ENCODE peak calls at places on chromosomes 1 and 21, in ten cellular contexts. One of them, this sample, is unnamed.

GRCh38 chr1:230231739-230232075 is 164.7 kb downstream of the GALNT2 start:
- DNase-seq in heart left ventricle: peak; percentile 58
- DNase-seq in Caco-2: no peak
- DNase-seq in adrenal gland: no peak
- DNase-seq in GM23248: no peak
- DNase-seq in prostate gland: peak; percentile 23
- DNase-seq in esophagus squamous epithelium: no peak
- DNase-seq in CD8-positive, alpha-beta memory T cell: no peak
- DNase-seq in ovary: peak; percentile 77
- DNase-seq in aorta: peak; percentile 89
- DNase-seq in this sample: no peak

GRCh38 chr1:27153549-27153886 is 1.4 kb downstream of the SLC9A1 start:
- DNase-seq in heart left ventricle: no peak
- DNase-seq in Caco-2: no peak
- DNase-seq in adrenal gland: no peak
- DNase-seq in GM23248: peak; percentile 54
- DNase-seq in prostate gland: peak; percentile 54
- DNase-seq in esophagus squamous epithelium: no peak
- DNase-seq in CD8-positive, alpha-beta memory T cell: no peak
- DNase-seq in ovary: no peak
- DNase-seq in aorta: no peak
- DNase-seq in this sample: no peak

GRCh38 chr1:40312238-40313205 is 4.6 kb downstream of the COL9A2 start:
- DNase-seq in heart left ventricle: no peak
- DNase-seq in Caco-2: no peak
- DNase-seq in adrenal gland: no peak
- DNase-seq in GM23248: no peak
- DNase-seq in prostate gland: no peak
- DNase-seq in esophagus squamous epithelium: no peak
- DNase-seq in CD8-positive, alpha-beta memory T cell: no peak
- DNase-seq in ovary: no peak
- DNase-seq in aorta: no peak
- DNase-seq in this sample: no peak

GRCh38 chr1:150548632-150549495 is at the start of gene ADAMTSL4:
- DNase-seq in heart left ventricle: peak; percentile 64
- DNase-seq in Caco-2: peak; percentile 85
- DNase-seq in adrenal gland: peak; percentile 58
- DNase-seq in GM23248: peak; percentile 90
- DNase-seq in prostate gland: no peak
- DNase-seq in esophagus squamous epithelium: no peak
- DNase-seq in CD8-positive, alpha-beta memory T cell: peak; percentile 33
- DNase-seq in ovary: peak; percentile 73
- DNase-seq in aorta: peak; percentile 89
- DNase-seq in this sample: no peak

GRCh38 chr1:16042096-16042495 is 1.5 kb upstream of the CLCNKB start:
- DNase-seq in heart left ventricle: no peak
- DNase-seq in Caco-2: peak; percentile 12
- DNase-seq in adrenal gland: no peak
- DNase-seq in GM23248: no peak
- DNase-seq in prostate gland: no peak
- DNase-seq in esophagus squamous epithelium: no peak
- DNase-seq in CD8-positive, alpha-beta memory T cell: no peak
- DNase-seq in ovary: no peak
- DNase-seq in aorta: no peak
- DNase-seq in this sample: no peak

GRCh38 chr1:2486558-2486957 is 10.5 kb downstream of the PLCH2 start:
- DNase-seq in heart left ventricle: no peak
- DNase-seq in Caco-2: no peak
- DNase-seq in adrenal gland: no peak
- DNase-seq in GM23248: no peak
- DNase-seq in prostate gland: no peak
- DNase-seq in esophagus squamous epithelium: no peak
- DNase-seq in CD8-positive, alpha-beta memory T cell: no peak
- DNase-seq in ovary: no peak
- DNase-seq in aorta: no peak
- DNase-seq in this sample: no peak

GRCh38 chr1:168613689-168614655 is 37.6 kb downstream of the XCL1 start:
- DNase-seq in heart left ventricle: peak; percentile 66
- DNase-seq in Caco-2: no peak
- DNase-seq in adrenal gland: peak; percentile 25
- DNase-seq in GM23248: no peak
- DNase-seq in prostate gland: no peak
- DNase-seq in esophagus squamous epithelium: no peak
- DNase-seq in CD8-positive, alpha-beta memory T cell: no peak
- DNase-seq in ovary: peak; percentile 42
- DNase-seq in aorta: peak; percentile 75
- DNase-seq in this sample: no peak

GRCh38 chr21:18041012-18041411 is 203.6 kb upstream of the CHODL start:
- DNase-seq in heart left ventricle: no peak
- DNase-seq in Caco-2: peak; percentile 31
- DNase-seq in adrenal gland: no peak
- DNase-seq in GM23248: no peak
- DNase-seq in prostate gland: no peak
- DNase-seq in esophagus squamous epithelium: no peak
- DNase-seq in CD8-positive, alpha-beta memory T cell: no peak
- DNase-seq in ovary: no peak
- DNase-seq in aorta: no peak
- DNase-seq in this sample: no peak

GRCh38 chr1:154964359-154964758 is 2.8 kb upstream of the PYGO2 start:
- DNase-seq in heart left ventricle: no peak
- DNase-seq in Caco-2: no peak
- DNase-seq in adrenal gland: no peak
- DNase-seq in GM23248: no peak
- DNase-seq in prostate gland: no peak
- DNase-seq in esophagus squamous epithelium: no peak
- DNase-seq in CD8-positive, alpha-beta memory T cell: no peak
- DNase-seq in ovary: no peak
- DNase-seq in aorta: no peak
- DNase-seq in this sample: no peak

GRCh38 chr1:154962238-154962678 is 676 bp upstream of the PYGO2 start:
- DNase-seq in heart left ventricle: no peak
- DNase-seq in Caco-2: no peak
- DNase-seq in adrenal gland: peak; percentile 72
- DNase-seq in GM23248: peak; percentile 53
- DNase-seq in prostate gland: peak; percentile 50
- DNase-seq in esophagus squamous epithelium: no peak
- DNase-seq in CD8-positive, alpha-beta memory T cell: no peak
- DNase-seq in ovary: peak; percentile 61
- DNase-seq in aorta: no peak
- DNase-seq in this sample: no peak

GRCh38 chr1:154962795-154963330 is 1.3 kb upstream of the PYGO2 start:
- DNase-seq in heart left ventricle: no peak
- DNase-seq in Caco-2: no peak
- DNase-seq in adrenal gland: no peak
- DNase-seq in GM23248: no peak
- DNase-seq in prostate gland: no peak
- DNase-seq in esophagus squamous epithelium: no peak
- DNase-seq in CD8-positive, alpha-beta memory T cell: no peak
- DNase-seq in ovary: no peak
- DNase-seq in aorta: no peak
- DNase-seq in this sample: no peak

GRCh38 chr1:154961497-154962237 is at the start of gene PYGO2:
- DNase-seq in heart left ventricle: peak; percentile 86
- DNase-seq in Caco-2: peak; percentile 90
- DNase-seq in adrenal gland: peak; percentile 85
- DNase-seq in GM23248: peak; percentile 87
- DNase-seq in prostate gland: peak; percentile 72
- DNase-seq in esophagus squamous epithelium: no peak
- DNase-seq in CD8-positive, alpha-beta memory T cell: peak; percentile 86
- DNase-seq in ovary: peak; percentile 75
- DNase-seq in aorta: peak; percentile 95
- DNase-seq in this sample: peak; percentile 86

GRCh38 chr1:154963643-154964042 is 2.1 kb upstream of the PYGO2 start:
- DNase-seq in heart left ventricle: no peak
- DNase-seq in Caco-2: no peak
- DNase-seq in adrenal gland: no peak
- DNase-seq in GM23248: no peak
- DNase-seq in prostate gland: no peak
- DNase-seq in esophagus squamous epithelium: no peak
- DNase-seq in CD8-positive, alpha-beta memory T cell: no peak
- DNase-seq in ovary: no peak
- DNase-seq in aorta: no peak
- DNase-seq in this sample: no peak
- H3K36me3 ChIP-seq in heart left ventricle: peaks cover 67% of the 10 kb centered on the region
- H3K36me3 ChIP-seq in Caco-2: peaks cover 6% of the 10 kb centered on the region
- H3K36me3 ChIP-seq in adrenal gland: peaks cover 72% of the 10 kb centered on the region
- H3K36me3 ChIP-seq in GM23248: peaks cover 26% of the 10 kb centered on the region
- H3K36me3 ChIP-seq in prostate gland: no peaks in the 10 kb centered on the region
- H3K36me3 ChIP-seq in esophagus squamous epithelium: peaks cover 58% of the 10 kb centered on the region
- H3K36me3 ChIP-seq in CD8-positive, alpha-beta memory T cell: peaks cover 40% of the 10 kb centered on the region
- H3K36me3 ChIP-seq in ovary: no peaks in the 10 kb centered on the region
- H3K36me3 ChIP-seq in aorta: no peaks in the 10 kb centered on the region
- H3K36me3 ChIP-seq in this sample: peaks cover 72% of the 10 kb centered on the region

DNA sequence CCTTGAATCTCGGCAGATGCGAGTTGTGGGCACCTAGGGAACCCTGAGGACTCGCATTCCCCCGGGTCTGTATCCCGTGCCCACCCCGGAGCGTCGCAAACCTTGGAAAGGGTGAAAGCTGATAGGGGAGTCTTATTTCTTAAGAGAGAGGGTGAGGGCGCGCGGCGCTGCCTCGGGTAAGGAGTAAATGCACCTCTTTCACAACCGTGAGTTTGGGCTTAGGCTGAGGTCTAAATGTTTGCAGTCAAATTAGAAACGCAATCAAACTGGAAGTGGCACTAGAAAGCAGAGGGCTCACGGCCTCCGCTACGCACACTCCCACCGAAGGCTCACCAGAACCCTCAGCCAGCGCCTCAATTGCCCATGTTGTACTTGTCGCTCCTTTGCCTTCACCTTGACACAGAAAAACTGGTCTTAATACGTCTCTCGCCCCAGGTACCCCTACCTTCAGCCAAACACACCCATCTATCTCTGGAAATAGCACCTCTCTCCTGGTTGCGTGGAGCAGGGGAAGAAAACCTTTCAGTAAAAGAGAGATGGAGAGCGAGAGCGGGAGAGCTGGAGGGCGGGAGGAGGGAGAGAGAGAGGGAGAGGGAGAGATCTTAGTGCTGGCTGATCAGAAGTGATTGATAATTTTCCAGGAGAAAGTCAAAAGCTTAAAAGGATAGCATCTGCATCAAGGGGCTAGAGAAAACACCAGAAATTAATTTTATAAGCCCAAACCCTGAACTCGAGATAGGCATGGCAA is 1.7 kb upstream of the HLX start:
- DNase-seq in heart left ventricle: no peak
- DNase-seq in Caco-2: no peak
- DNase-seq in adrenal gland: no peak
- DNase-seq in GM23248: no peak
- DNase-seq in prostate gland: no peak
- DNase-seq in esophagus squamous epithelium: no peak
- DNase-seq in CD8-positive, alpha-beta memory T cell: no peak
- DNase-seq in ovary: no peak
- DNase-seq in aorta: no peak
- DNase-seq in this sample: no peak
- H3K27me3 ChIP-seq in heart left ventricle: no peaks in the 10 kb centered on the region
- H3K27me3 ChIP-seq in Caco-2: peaks cover 1% of the 10 kb centered on the region
- H3K27me3 ChIP-seq in adrenal gland: peaks cover 6% of the 10 kb centered on the region
- H3K27me3 ChIP-seq in GM23248: no peaks in the 10 kb centered on the region
- H3K27me3 ChIP-seq in prostate gland: peaks cover 9% of the 10 kb centered on the region
- H3K27me3 ChIP-seq in esophagus squamous epithelium: peaks cover 10% of the 10 kb centered on the region
- H3K27me3 ChIP-seq in CD8-positive, alpha-beta memory T cell: peaks cover 29% of the 10 kb centered on the region
- H3K27me3 ChIP-seq in ovary: no peaks in the 10 kb centered on the region
- H3K27me3 ChIP-seq in aorta: no peaks in the 10 kb centered on the region
- H3K27me3 ChIP-seq in this sample: peaks cover 4% of the 10 kb centered on the region

GRCh38 chr1:156436319-156437043 is 64.1 kb downstream of the MEF2D start:
- DNase-seq in heart left ventricle: no peak
- DNase-seq in Caco-2: peak; percentile 20
- DNase-seq in adrenal gland: no peak
- DNase-seq in GM23248: peak; percentile 5
- DNase-seq in prostate gland: no peak
- DNase-seq in esophagus squamous epithelium: no peak
- DNase-seq in CD8-positive, alpha-beta memory T cell: no peak
- DNase-seq in ovary: no peak
- DNase-seq in aorta: no peak
- DNase-seq in this sample: no peak

GRCh38 chr1:156437054-156437453 is 63.5 kb downstream of the MEF2D start:
- DNase-seq in heart left ventricle: no peak
- DNase-seq in Caco-2: no peak
- DNase-seq in adrenal gland: no peak
- DNase-seq in GM23248: no peak
- DNase-seq in prostate gland: no peak
- DNase-seq in esophagus squamous epithelium: no peak
- DNase-seq in CD8-positive, alpha-beta memory T cell: no peak
- DNase-seq in ovary: no peak
- DNase-seq in aorta: no peak
- DNase-seq in this sample: no peak

GRCh38 chr1:156435551-156436318 is 64.8 kb downstream of the MEF2D start:
- DNase-seq in heart left ventricle: no peak
- DNase-seq in Caco-2: no peak
- DNase-seq in adrenal gland: no peak
- DNase-seq in GM23248: peak; percentile 37
- DNase-seq in prostate gland: no peak
- DNase-seq in esophagus squamous epithelium: no peak
- DNase-seq in CD8-positive, alpha-beta memory T cell: no peak
- DNase-seq in ovary: no peak
- DNase-seq in aorta: no peak
- DNase-seq in this sample: no peak

GRCh38 chr1:156433602-156434001 is 64.6 kb downstream of the RHBG start:
- DNase-seq in heart left ventricle: no peak
- DNase-seq in Caco-2: no peak
- DNase-seq in adrenal gland: no peak
- DNase-seq in GM23248: no peak
- DNase-seq in prostate gland: no peak
- DNase-seq in esophagus squamous epithelium: no peak
- DNase-seq in CD8-positive, alpha-beta memory T cell: no peak
- DNase-seq in ovary: no peak
- DNase-seq in aorta: no peak
- DNase-seq in this sample: no peak

DNA sequence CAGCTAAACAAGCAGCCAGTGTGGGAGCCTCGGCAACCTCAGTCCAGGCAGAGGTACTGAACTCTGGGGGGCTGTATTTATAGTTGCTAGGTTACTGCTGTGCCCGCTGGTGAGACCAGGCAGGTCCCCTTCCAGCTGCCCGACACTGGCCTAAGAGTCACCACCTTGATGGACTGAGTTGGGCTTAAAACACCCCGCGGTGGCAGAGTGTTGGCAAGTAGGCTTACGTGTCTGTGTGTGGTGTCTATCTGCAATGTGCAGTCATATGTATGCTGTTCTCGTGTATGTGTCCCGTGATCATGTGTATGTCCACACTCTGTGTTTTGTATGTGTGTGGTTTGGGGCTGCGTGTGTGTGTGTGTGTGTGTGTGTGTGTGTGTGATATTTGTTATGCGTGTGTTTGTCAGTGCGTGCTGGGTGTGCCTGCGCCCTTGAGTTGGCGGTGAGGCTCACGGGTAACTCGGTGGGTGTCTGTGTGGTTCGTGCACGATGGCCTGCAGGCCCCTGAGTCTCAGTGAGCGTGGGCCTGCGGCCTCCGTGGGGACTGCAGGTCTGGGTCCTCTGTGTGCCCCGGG is 65.5 kb downstream of the MEF2D start:
- DNase-seq in heart left ventricle: no peak
- DNase-seq in Caco-2: no peak
- DNase-seq in adrenal gland: no peak
- DNase-seq in GM23248: no peak
- DNase-seq in prostate gland: no peak
- DNase-seq in esophagus squamous epithelium: no peak
- DNase-seq in CD8-positive, alpha-beta memory T cell: no peak
- DNase-seq in ovary: no peak
- DNase-seq in aorta: no peak
- DNase-seq in this sample: no peak
- H3K4me3 ChIP-seq in heart left ventricle: peak overlapping the region; percentile 30
- H3K4me3 ChIP-seq in Caco-2: no peak overlapping the region
- H3K4me3 ChIP-seq in adrenal gland: peak overlapping the region; percentile 43
- H3K4me3 ChIP-seq in GM23248: no peak overlapping the region
- H3K4me3 ChIP-seq in prostate gland: no peak overlapping the region
- H3K4me3 ChIP-seq in esophagus squamous epithelium: peak overlapping the region; percentile 38
- H3K4me3 ChIP-seq in CD8-positive, alpha-beta memory T cell: peak overlapping the region; percentile 26
- H3K4me3 ChIP-seq in ovary: no peak overlapping the region
- H3K4me3 ChIP-seq in aorta: no peak overlapping the region
- H3K4me3 ChIP-seq in this sample: no peak overlapping the region

GRCh38 chr1:88922214-88922613 is 30.8 kb upstream of the GTF2B start:
- DNase-seq in heart left ventricle: no peak
- DNase-seq in Caco-2: no peak
- DNase-seq in adrenal gland: no peak
- DNase-seq in GM23248: no peak
- DNase-seq in prostate gland: no peak
- DNase-seq in esophagus squamous epithelium: no peak
- DNase-seq in CD8-positive, alpha-beta memory T cell: no peak
- DNase-seq in ovary: no peak
- DNase-seq in aorta: no peak
- DNase-seq in this sample: no peak

GRCh38 chr1:88920845-88921244 is 29.5 kb upstream of the GTF2B start:
- DNase-seq in heart left ventricle: no peak
- DNase-seq in Caco-2: no peak
- DNase-seq in adrenal gland: no peak
- DNase-seq in GM23248: no peak
- DNase-seq in prostate gland: no peak
- DNase-seq in esophagus squamous epithelium: no peak
- DNase-seq in CD8-positive, alpha-beta memory T cell: no peak
- DNase-seq in ovary: no peak
- DNase-seq in aorta: no peak
- DNase-seq in this sample: no peak

GRCh38 chr1:88917321-88918025 is 26.1 kb upstream of the GTF2B start:
- DNase-seq in heart left ventricle: no peak
- DNase-seq in Caco-2: no peak
- DNase-seq in adrenal gland: no peak
- DNase-seq in GM23248: peak; percentile 8
- DNase-seq in prostate gland: no peak
- DNase-seq in esophagus squamous epithelium: no peak
- DNase-seq in CD8-positive, alpha-beta memory T cell: no peak
- DNase-seq in ovary: no peak
- DNase-seq in aorta: no peak
- DNase-seq in this sample: no peak

GRCh38 chr1:88923224-88923623 is 31.9 kb upstream of the GTF2B start:
- DNase-seq in heart left ventricle: no peak
- DNase-seq in Caco-2: no peak
- DNase-seq in adrenal gland: no peak
- DNase-seq in GM23248: no peak
- DNase-seq in prostate gland: no peak
- DNase-seq in esophagus squamous epithelium: no peak
- DNase-seq in CD8-positive, alpha-beta memory T cell: no peak
- DNase-seq in ovary: no peak
- DNase-seq in aorta: no peak
- DNase-seq in this sample: no peak
- H3K36me3 ChIP-seq in heart left ventricle: peaks cover 16% of the 10 kb centered on the region
- H3K36me3 ChIP-seq in Caco-2: no peaks in the 10 kb centered on the region
- H3K36me3 ChIP-seq in adrenal gland: peaks cover 8% of the 10 kb centered on the region
- H3K36me3 ChIP-seq in GM23248: no peaks in the 10 kb centered on the region
- H3K36me3 ChIP-seq in prostate gland: no peaks in the 10 kb centered on the region
- H3K36me3 ChIP-seq in esophagus squamous epithelium: no peaks in the 10 kb centered on the region
- H3K36me3 ChIP-seq in CD8-positive, alpha-beta memory T cell: no peaks in the 10 kb centered on the region
- H3K36me3 ChIP-seq in ovary: no peaks in the 10 kb centered on the region
- H3K36me3 ChIP-seq in aorta: peaks cover 2% of the 10 kb centered on the region
- H3K36me3 ChIP-seq in this sample: no peaks in the 10 kb centered on the region